ENCODE peak calls at places on chromosome 2, in six cellular contexts. R is Right ventricle myocardium superior, L is stomach, S is astrocyte of the cerebellum, M is hypothalamus, N is AML-193. B is an unnamed sample.
A peak's percentile ranks its signal among the peaks of the same experiment; 100 is the strongest.

GRCh38 chr2:3522851-3523481 is 3.6 kb upstream of the ADI1 start:
- DNase-seq in M (no peak), N (no peak), S (no peak), R (no peak), L (peak; percentile 55), B (no peak)

GRCh38 chr2:17877811-17878221 is 651 bp upstream of the KCNS3 start:
- DNase-seq in S (no peak), R (no peak), M (no peak), N (no peak), L (no peak), B (no peak)

GRCh38 chr2:217989221-217989948 is 13.4 kb downstream of the TNS1 start:
- DNase-seq in S (no peak), N (no peak), R (peak; percentile 28), L (no peak), M (no peak), B (no peak)

GRCh38 chr2:48420512-48421197 is 109.3 kb upstream of the STON1 start:
- DNase-seq in N (peak; percentile 81), M (peak; percentile 87), L (peak; percentile 90), R (peak; percentile 93), S (peak; percentile 60), B (peak; percentile 92)

GRCh38 chr2:32009479-32010256 is 1.1 kb downstream of the MEMO1 start:
- DNase-seq in N (peak; percentile 18), R (peak; percentile 65), L (peak; percentile 33), M (peak; percentile 46), S (no peak), B (peak; percentile 55)

GRCh38 chr2:231927566-231927890 is 1.3 kb upstream of the NPPC start:
- DNase-seq in N (no peak), M (no peak), S (no peak), L (no peak), R (no peak), B (no peak)

GRCh38 chr2:112807233-112807807 is 23.0 kb upstream of the IL1A start:
- DNase-seq in S (no peak), N (no peak), M (no peak), L (no peak), R (no peak), B (no peak)

GRCh38 chr2:175576270-175576669 is 394.8 kb upstream of the ATP5MC3 start:
- DNase-seq in S (no peak), N (no peak), M (no peak), L (no peak), R (no peak), B (no peak)

GRCh38 chr2:129831018-129831417 is 148.4 kb upstream of the RAB6C start:
- DNase-seq in L (no peak), N (no peak), M (no peak), S (no peak), R (no peak), B (no peak)

GRCh38 chr2:50743471-50743870 is 288.5 kb downstream of the NRXN1 start:
- DNase-seq in M (no peak), N (no peak), L (no peak), R (no peak), S (no peak), B (no peak)

GRCh38 chr2:233553366-233553765 is 13.2 kb downstream of the USP40 start:
- DNase-seq in M (no peak), R (no peak), S (no peak), N (no peak), L (no peak), B (no peak)

B was measured in lung.